ENCODE peak calls at places on chromosome 1, in seven cellular contexts. Z is K562; M is COR-L47; D is NCI-H345; O is heart left ventricle; I is sigmoid colon; Q is activated T-cell treated with anti-CD3 and anti-CD28 coated beads, Interleukin-2, amount 50 U/mL, for 4 hours. Y is an unnamed sample.

GRCh38 chr1:65079941-65080340 is 68.1 kb upstream of the AK4 start:
- DNase-seq in I (no peak), Z (no peak), D (no peak), Q (no peak), M (no peak), O (no peak), Y (no peak)

GRCh38 chr1:29171089-29171488 is 10.6 kb downstream of the SRSF4 start:
- DNase-seq in I (no peak), Q (no peak), M (no peak), O (no peak), Z (no peak), D (no peak), Y (no peak)

GRCh38 chr1:243705585-243705984 is 144.5 kb downstream of the AKT3 start:
- DNase-seq in I (no peak), O (no peak), D (peak), M (peak), Z (no peak), Q (no peak), Y (no peak)

GRCh38 chr1:154962795-154963330 is 1.3 kb upstream of the PYGO2 start:
- DNase-seq in O (no peak), Z (no peak), D (no peak), Q (no peak), I (no peak), M (no peak), Y (no peak)

GRCh38 chr1:228016181-228016510 is 9.3 kb downstream of the WNT3A start:
- DNase-seq in Q (peak), O (no peak), D (no peak), Z (no peak), M (no peak), I (no peak), Y (no peak)

GRCh38 chr1:158163000-158163947 is 17.4 kb upstream of the CD1D start:
- DNase-seq in Z (no peak), O (no peak), M (no peak), Q (no peak), D (no peak), I (no peak), Y (no peak)

GRCh38 chr1:163928649-163929048 is 606.9 kb downstream of the NUF2 start:
- DNase-seq in Z (no peak), Q (no peak), O (no peak), I (no peak), M (peak), D (peak), Y (no peak)

GRCh38 chr1:215568287-215568692 is 1.2 kb downstream of the KCTD3 start:
- DNase-seq in Z (peak), D (peak), I (peak), Q (no peak), M (peak), O (no peak), Y (no peak)

GRCh38 chr1:204728456-204728855 is 42.9 kb upstream of the LRRN2 start:
- DNase-seq in D (no peak), M (no peak), I (no peak), Q (no peak), Z (no peak), O (no peak), Y (no peak)

GRCh38 chr1:202282017-202282335 is 59.8 kb downstream of the UBE2T start:
- DNase-seq in D (no peak), O (no peak), M (no peak), I (no peak), Z (no peak), Q (no peak), Y (no peak)

GRCh38 chr1:174068000-174068399 is 45.8 kb upstream of the RC3H1 start:
- DNase-seq in D (no peak), Z (no peak), O (no peak), I (no peak), Q (no peak), M (no peak), Y (no peak)

GRCh38 chr1:192378276-192378675 is 61.5 kb downstream of the RGS21 start:
- DNase-seq in M (no peak), Z (no peak), O (no peak), D (no peak), Q (no peak), I (no peak), Y (no peak)